ENCODE peak calls at places on chromosomes 6 and 20, in nine cellular contexts. K is A549, N is transverse colon, Y is ovary, M is HepG2, S is stomach, Z is tibial nerve, C is esophagus muscularis mucosa, O is suprapubic skin. R is an unnamed sample. For H3K4me1 and H3K9me3, the result is how much of the 10 kb centered on the place peaks cover.

GRCh38 chr6:138800377-138801150 is 4.7 kb downstream of the ECT2L start:
- DNase-seq in N (no peak), Y (no peak), M (no peak), Z (no peak), O (no peak), C (no peak), K (no peak), S (no peak), R (no peak)

GRCh38 chr6:16681260-16681873 is 79.9 kb downstream of the ATXN1 start:
- DNase-seq in O (no peak), Y (no peak), K (peak), S (no peak), M (peak), C (no peak), N (no peak), Z (no peak), R (no peak)

GRCh38 chr6:166862287-166862977 is 93.9 kb downstream of the RNASET2 start:
- DNase-seq in K (no peak), S (peak), C (peak), Z (no peak), O (no peak), M (no peak), N (no peak), Y (peak), R (no peak)

GRCh38 chr6:40347571-40348011 is 239.6 kb downstream of the LRFN2 start:
- DNase-seq in C (peak), M (no peak), N (no peak), Z (no peak), Y (no peak), S (no peak), K (no peak), O (peak), R (peak)

GRCh38 chr6:53317861-53318260 is 30.9 kb downstream of the ELOVL5 start:
- DNase-seq in N (no peak), Z (no peak), S (no peak), K (no peak), C (no peak), Y (no peak), M (no peak), O (no peak), R (no peak)

GRCh38 chr6:24501914-24502313 is 7.1 kb downstream of the ALDH5A1 start:
- DNase-seq in S (no peak), N (no peak), C (no peak), Z (no peak), M (peak), Y (no peak), K (peak), O (no peak), R (no peak)

GRCh38 chr6:108464506-108465084 is 96.1 kb upstream of the FOXO3 start:
- DNase-seq in C (no peak), S (no peak), Y (no peak), K (peak), O (no peak), M (peak), Z (no peak), N (no peak), R (no peak)

GRCh38 chr6:43705996-43706395 is 18.4 kb upstream of the MRPS18A start:
- DNase-seq in Y (no peak), Z (no peak), N (no peak), S (no peak), M (no peak), C (no peak), K (no peak), O (no peak), R (peak)

GRCh38 chr6:36717871-36718540 is 20.4 kb downstream of the RAB44 start:
- DNase-seq in O (peak), S (no peak), N (no peak), K (no peak), M (no peak), Z (no peak), C (no peak), Y (no peak), R (peak)

GRCh38 chr20:3171391-3172125 is 1.8 kb downstream of the LZTS3 start:
- DNase-seq in K (no peak), Z (no peak), M (no peak), N (no peak), Y (no peak), O (no peak), S (no peak), C (no peak), R (peak)

GRCh38 chr6:14792118-14792955 is 453.5 kb upstream of the JARID2 start:
- DNase-seq in Y (no peak), M (no peak), O (no peak), K (no peak), Z (no peak), C (no peak), S (no peak), N (no peak), R (no peak)

GRCh38 chr6:27811383-27811782 is 100.8 kb downstream of the OR2B2 start:
- DNase-seq in Z (no peak), Y (no peak), K (no peak), C (no peak), N (no peak), S (no peak), M (no peak), O (no peak), R (no peak)

GRCh38 chr20:20452254-20452676 is 84.4 kb downstream of the INSM1 start:
- DNase-seq in N (peak), O (peak), M (no peak), S (peak), C (no peak), K (no peak), Y (no peak), Z (peak), R (no peak)

GRCh38 chr6:85670573-85670972 is 27.9 kb upstream of the SYNCRIP start:
- DNase-seq in O (no peak), C (no peak), Z (no peak), M (no peak), Y (no peak), N (no peak), K (no peak), S (no peak), R (no peak)

GRCh38 chr20:63454729-63455567 is 17.5 kb downstream of the KCNQ2 start:
- DNase-seq in K (no peak), Z (no peak), M (no peak), S (no peak), O (no peak), N (no peak), C (no peak), Y (no peak), R (no peak)

GRCh38 chr20:36252511-36252910 is 16.2 kb downstream of the AAR2 start:
- DNase-seq in M (no peak), Y (no peak), C (no peak), O (no peak), K (no peak), N (no peak), Z (no peak), S (no peak), R (peak)

GRCh38 chr6:129683606-129684322 is 26.2 kb downstream of the ARHGAP18 start:
- DNase-seq in S (peak), Z (peak), M (peak), K (peak), N (peak), C (peak), O (peak), Y (no peak), R (peak)

GRCh38 chr6:166738778-166739654 is 112.0 kb upstream of the RPS6KA2 start:
- DNase-seq in C (no peak), S (no peak), N (no peak), K (no peak), Y (no peak), M (no peak), Z (no peak), O (no peak), R (no peak)

GRCh38 chr20:35506872-35507638 is 22.4 kb downstream of the C20orf173 start:
- DNase-seq in Y (no peak), S (no peak), C (no peak), N (no peak), O (no peak), M (no peak), K (no peak), Z (no peak), R (no peak)

GRCh38 chr6:161434921-161435411 is 161.1 kb upstream of the AGPAT4 start:
- DNase-seq in Z (no peak), C (no peak), S (no peak), Y (no peak), O (no peak), N (no peak), M (no peak), K (peak), R (no peak)

GRCh38 chr20:24942679-24943078 is 6.4 kb upstream of the CST7 start:
- DNase-seq in N (no peak), Z (no peak), C (no peak), K (no peak), O (peak), M (no peak), S (no peak), Y (no peak), R (peak)

GRCh38 chr20:51562334-51563140 is 20.0 kb upstream of the NFATC2 start:
- DNase-seq in O (peak), Y (peak), S (peak), C (peak), Z (peak), M (no peak), N (peak), K (peak), R (peak)

GRCh38 chr6:106413016-106413415 is 52.5 kb downstream of the CRYBG1 start:
- DNase-seq in C (no peak), Y (no peak), S (no peak), K (no peak), Z (no peak), N (no peak), O (no peak), M (no peak), R (no peak)

GRCh38 chr6:135497412-135498177 is at the start of gene AHI1:
- DNase-seq in M (peak), C (peak), Y (peak), S (peak), N (peak), O (peak), K (peak), Z (peak), R (peak)

GRCh38 chr6:30260036-30260504 is 46.9 kb upstream of the TRIM26 start:
- DNase-seq in O (no peak), C (no peak), Z (no peak), M (no peak), S (no peak), N (no peak), Y (no peak), K (no peak), R (no peak)

GRCh38 chr6:46274502-46274901 is 103.7 kb upstream of the ENPP5 start:
- DNase-seq in C (peak), O (no peak), S (no peak), N (no peak), Z (no peak), K (no peak), M (no peak), Y (no peak), R (no peak)

GRCh38 chr6:121222656-121223055 is 111.6 kb downstream of the TBC1D32 start:
- DNase-seq in S (no peak), C (no peak), K (peak), O (no peak), Z (no peak), N (no peak), Y (no peak), M (no peak), R (no peak)

GRCh38 chr6:26421259-26422144 is 18.8 kb upstream of the BTN3A3 start:
- DNase-seq in C (peak), Z (peak), N (peak), S (peak), M (peak), K (peak), Y (peak), O (peak), R (peak)

GRCh38 chr20:32337937-32338661 is 20.0 kb upstream of the ASXL1 start:
- DNase-seq in M (no peak), Y (no peak), N (no peak), Z (no peak), O (no peak), C (no peak), K (no peak), S (no peak), R (no peak)

GRCh38 chr20:25299801-25300200 is 51.9 kb downstream of the PYGB start:
- DNase-seq in Y (no peak), Z (no peak), K (no peak), O (no peak), C (no peak), M (no peak), S (no peak), N (peak), R (no peak)

GRCh38 chr6:21749754-21750153 is 156.2 kb downstream of the SOX4 start:
- DNase-seq in Z (no peak), M (no peak), N (no peak), O (no peak), C (peak), Y (no peak), S (no peak), K (no peak), R (no peak)

GRCh38 chr6:21750479-21751018 is 157.0 kb downstream of the SOX4 start:
- DNase-seq in O (no peak), N (no peak), Z (no peak), S (no peak), M (no peak), K (no peak), Y (no peak), C (no peak), R (no peak)

GRCh38 chr6:21753571-21754108 is 160.1 kb downstream of the SOX4 start:
- DNase-seq in S (no peak), N (no peak), K (peak), M (no peak), O (no peak), C (peak), Y (no peak), Z (no peak), R (no peak)

GRCh38 chr6:21752054-21752811 is 158.7 kb downstream of the SOX4 start:
- DNase-seq in Z (no peak), C (peak), O (no peak), S (no peak), K (no peak), M (no peak), Y (no peak), N (no peak), R (no peak)

DNA sequence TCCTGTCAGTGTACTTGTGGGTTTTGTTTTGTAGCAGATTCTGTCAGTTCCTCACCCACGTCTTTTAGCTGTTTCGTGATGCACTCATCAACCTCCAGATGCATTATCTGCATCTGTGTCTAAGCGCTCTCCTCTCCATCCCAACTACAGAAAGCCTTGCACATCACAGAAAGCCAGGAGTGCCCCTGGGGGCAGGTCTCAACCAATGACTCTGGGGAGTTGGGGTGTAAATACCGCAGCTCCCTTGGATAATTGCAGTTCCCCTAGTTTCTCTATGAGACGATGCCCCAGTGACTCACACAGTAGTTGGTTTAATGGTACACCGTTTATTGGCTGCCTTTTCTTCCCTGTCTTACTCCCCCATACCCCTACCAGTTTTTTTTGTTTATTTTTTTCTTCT is 158.1 kb downstream of the SOX4 start:
- DNase-seq in Y (no peak), M (no peak), Z (no peak), N (no peak), O (no peak), C (peak), S (no peak), K (no peak), R (no peak)
- H3K4me1 ChIP-seq in Y (under half), M (under half), Z (under half), N (under half), O (under half), C (under half), S (under half), K (half or more), R (under half)

DNA sequence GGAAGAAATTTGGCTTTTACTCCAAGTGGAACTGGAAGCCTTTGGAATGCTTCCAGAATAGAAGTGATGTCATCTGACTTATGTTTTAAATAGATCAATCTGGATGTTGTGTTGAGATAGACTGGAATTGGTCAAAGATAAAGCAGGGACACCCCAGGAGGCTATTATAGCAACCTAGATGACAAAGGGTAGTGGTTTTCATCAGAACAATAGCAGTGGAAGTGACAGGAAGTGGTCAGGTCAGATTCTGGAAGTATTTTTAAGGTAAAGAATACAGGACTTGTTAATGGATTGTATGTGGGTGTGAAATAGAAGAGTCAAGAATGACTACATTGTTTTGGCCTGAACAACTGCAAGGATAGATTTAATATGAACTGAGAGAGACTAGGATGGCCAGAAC is 191.4 kb downstream of the ADGRB3 start:
- DNase-seq in Y (no peak), Z (no peak), M (no peak), N (no peak), K (no peak), S (no peak), C (no peak), O (no peak), R (no peak)
- H3K9me3 ChIP-seq in Y (under half), Z (under half), M (under half), N (under half), K (under half), S (under half), C (under half), O (under half), R (under half)

GRCh38 chr20:41540916-41541315 is 77.3 kb downstream of the CHD6 start:
- DNase-seq in K (no peak), C (no peak), S (no peak), O (no peak), Y (no peak), N (no peak), Z (no peak), M (no peak), R (no peak)

GRCh38 chr20:41544472-41544871 is 73.7 kb downstream of the CHD6 start:
- DNase-seq in Z (no peak), C (no peak), S (no peak), O (no peak), N (no peak), K (no peak), M (no peak), Y (no peak), R (no peak)

GRCh38 chr20:41537865-41538264 is 80.3 kb downstream of the CHD6 start:
- DNase-seq in N (no peak), K (no peak), C (no peak), S (no peak), Y (no peak), Z (no peak), M (no peak), O (no peak), R (no peak)

GRCh38 chr20:41538810-41539596 is 79.2 kb downstream of the CHD6 start:
- DNase-seq in S (no peak), N (no peak), M (peak), K (no peak), O (no peak), Z (no peak), Y (no peak), C (no peak), R (no peak)

GRCh38 chr20:41540459-41540858 is 77.7 kb downstream of the CHD6 start:
- DNase-seq in M (peak), Y (no peak), N (no peak), S (no peak), Z (no peak), K (no peak), C (no peak), O (no peak), R (no peak)
- TF ChIP-seq EP300 in M (no peak), Y (no peak), N (no peak), S (no peak), Z (no peak), K (no peak), C (no peak), O (no peak), R (no peak)

GRCh38 chr6:4023240-4023639 is 55.7 kb downstream of the FAM217A start:
- DNase-seq in O (no peak), C (no peak), S (no peak), Y (no peak), M (peak), N (no peak), Z (no peak), K (no peak), R (no peak)

GRCh38 chr6:4020822-4021132 is 58.2 kb downstream of the FAM217A start:
- DNase-seq in Z (no peak), M (no peak), Y (no peak), O (no peak), S (no peak), N (no peak), K (no peak), C (no peak), R (no peak)

GRCh38 chr6:4021133-4021861 is 57.6 kb downstream of the FAM217A start:
- DNase-seq in Y (peak), N (peak), S (peak), M (peak), Z (peak), K (peak), O (peak), C (peak), R (peak)

GRCh38 chr6:4025681-4026080 is 53.3 kb downstream of the FAM217A start:
- DNase-seq in Z (no peak), K (no peak), O (no peak), M (no peak), N (no peak), S (no peak), C (no peak), Y (no peak), R (no peak)

GRCh38 chr6:4021862-4022715 is 56.8 kb downstream of the FAM217A start:
- DNase-seq in N (no peak), K (no peak), M (peak), Y (no peak), Z (no peak), O (no peak), C (no peak), S (no peak), R (no peak)
- H3K4me1 ChIP-seq in N (half or more), K (under half), M (half or more), Y (under half), Z (under half), O (half or more), C (half or more), S (half or more), R (half or more)

R was measured in sigmoid colon.